ENCODE peak calls at places on chromosomes 4 and X, in seven cellular contexts. A is kidney epithelial cell, O is heart right ventricle, C is lung, W is pancreas, X is psoas muscle, F is activated B cell treated with CpG ODN at 0.5 μM for 24 hours. T is an unnamed sample.

GRCh38 chr4:37742149-37742548 is 56.0 kb upstream of the RELL1 start:
- DNase-seq in A (no peak), X (no peak), C (no peak), F (no peak), O (no peak), W (no peak), T (no peak)

GRCh38 chr4:47791978-47792377 is 45.9 kb downstream of the CORIN start:
- DNase-seq in A (no peak), F (no peak), O (no peak), W (no peak), X (no peak), C (no peak), T (no peak)

GRCh38 chrX:20715176-20715575 is 448.5 kb upstream of the RPS6KA3 start:
- DNase-seq in X (no peak), A (no peak), W (no peak), O (no peak), F (no peak), C (no peak), T (no peak)

GRCh38 chr4:42282081-42282901 is 115.0 kb upstream of the SHISA3 start:
- DNase-seq in W (peak; percentile 43), X (peak; percentile 74), C (no peak), O (peak; percentile 63), F (no peak), A (peak; percentile 31), T (no peak)

GRCh38 chrX:154030266-154030665 is 10.6 kb upstream of the IRAK1 start:
- DNase-seq in O (no peak), F (no peak), X (no peak), A (no peak), W (no peak), C (no peak), T (no peak)

GRCh38 chr4:13597141-13597540 is 30.4 kb downstream of the BOD1L1 start:
- DNase-seq in C (no peak), X (no peak), F (no peak), W (no peak), O (no peak), A (no peak), T (no peak)

GRCh38 chrX:109487640-109488039 is 5.8 kb upstream of the GUCY2F start:
- DNase-seq in F (no peak), W (no peak), A (no peak), C (no peak), X (no peak), O (no peak), T (no peak)

GRCh38 chrX:155148724-155149537 is 67.3 kb upstream of the VBP1 start:
- DNase-seq in O (no peak), W (no peak), X (no peak), A (no peak), C (no peak), F (no peak), T (no peak)

GRCh38 chr4:41256740-41257256 is at the start of gene UCHL1:
- DNase-seq in F (peak; percentile 18), O (no peak), X (peak; percentile 57), C (no peak), W (peak; percentile 17), A (peak; percentile 56), T (peak; percentile 63)

GRCh38 chrX:119589810-119590209 is 15.4 kb downstream of the UBE2A start:
- DNase-seq in W (no peak), C (no peak), A (no peak), X (no peak), O (no peak), F (no peak), T (no peak)

GRCh38 chrX:131677655-131678628 is 134.1 kb downstream of the OR13H1 start:
- DNase-seq in W (no peak), X (no peak), C (no peak), O (no peak), A (no peak), F (peak; percentile 15), T (peak; percentile 29)
- TF ChIP-seq CTCF in W (peak; percentile 58), X (peak; percentile 47), C (peak; percentile 28), O (peak; percentile 19), A (peak; percentile 84), F (no peak), T (peak; percentile 66)

GRCh38 chr4:78661923-78662521 is 110.5 kb downstream of the ANXA3 start:
- DNase-seq in W (no peak), X (no peak), A (no peak), O (no peak), C (no peak), F (no peak), T (no peak)

GRCh38 chr4:78660559-78660958 is 109.0 kb downstream of the ANXA3 start:
- DNase-seq in W (no peak), O (no peak), F (no peak), A (no peak), C (no peak), X (no peak), T (no peak)

GRCh38 chr4:78665216-78665615 is 110.9 kb upstream of the BMP2K start:
- DNase-seq in A (no peak), W (no peak), F (no peak), X (no peak), O (no peak), C (no peak), T (no peak)

GRCh38 chr4:78661086-78661690 is 109.6 kb downstream of the ANXA3 start:
- DNase-seq in C (no peak), O (no peak), F (no peak), A (no peak), W (no peak), X (no peak), T (no peak)

GRCh38 chr4:78662661-78663060 is 111.1 kb downstream of the ANXA3 start:
- DNase-seq in O (no peak), A (no peak), F (no peak), C (no peak), W (no peak), X (no peak), T (no peak)
- TF ChIP-seq CTCF in O (no peak), A (no peak), F (no peak), C (no peak), W (no peak), X (no peak), T (no peak)

GRCh38 chrX:54043084-54043483 is 1.2 kb downstream of the PHF8 start:
- DNase-seq in C (no peak), X (no peak), W (no peak), A (no peak), F (no peak), O (no peak), T (no peak)

GRCh38 chrX:54044126-54044876 is at the start of gene PHF8:
- DNase-seq in O (peak; percentile 95), W (peak; percentile 94), F (peak; percentile 87), C (peak; percentile 93), A (peak; percentile 69), X (peak; percentile 97), T (peak; percentile 87)

GRCh38 chrX:54042609-54043010 is 1.7 kb downstream of the PHF8 start:
- DNase-seq in A (no peak), F (peak; percentile 14), O (peak; percentile 28), X (peak; percentile 62), W (peak; percentile 26), C (peak; percentile 32), T (no peak)

GRCh38 chrX:54044877-54045328 is 630 bp upstream of the PHF8 start:
- DNase-seq in A (no peak), C (no peak), F (no peak), X (no peak), W (no peak), O (no peak), T (no peak)

GRCh38 chrX:54043696-54044125 is 562 bp downstream of the PHF8 start:
- DNase-seq in A (no peak), C (peak; percentile 29), F (peak; percentile 53), O (no peak), W (peak; percentile 48), X (no peak), T (no peak)
- TF ChIP-seq CTCF in A (no peak), C (no peak), F (no peak), O (no peak), W (no peak), X (no peak), T (no peak)

DNA sequence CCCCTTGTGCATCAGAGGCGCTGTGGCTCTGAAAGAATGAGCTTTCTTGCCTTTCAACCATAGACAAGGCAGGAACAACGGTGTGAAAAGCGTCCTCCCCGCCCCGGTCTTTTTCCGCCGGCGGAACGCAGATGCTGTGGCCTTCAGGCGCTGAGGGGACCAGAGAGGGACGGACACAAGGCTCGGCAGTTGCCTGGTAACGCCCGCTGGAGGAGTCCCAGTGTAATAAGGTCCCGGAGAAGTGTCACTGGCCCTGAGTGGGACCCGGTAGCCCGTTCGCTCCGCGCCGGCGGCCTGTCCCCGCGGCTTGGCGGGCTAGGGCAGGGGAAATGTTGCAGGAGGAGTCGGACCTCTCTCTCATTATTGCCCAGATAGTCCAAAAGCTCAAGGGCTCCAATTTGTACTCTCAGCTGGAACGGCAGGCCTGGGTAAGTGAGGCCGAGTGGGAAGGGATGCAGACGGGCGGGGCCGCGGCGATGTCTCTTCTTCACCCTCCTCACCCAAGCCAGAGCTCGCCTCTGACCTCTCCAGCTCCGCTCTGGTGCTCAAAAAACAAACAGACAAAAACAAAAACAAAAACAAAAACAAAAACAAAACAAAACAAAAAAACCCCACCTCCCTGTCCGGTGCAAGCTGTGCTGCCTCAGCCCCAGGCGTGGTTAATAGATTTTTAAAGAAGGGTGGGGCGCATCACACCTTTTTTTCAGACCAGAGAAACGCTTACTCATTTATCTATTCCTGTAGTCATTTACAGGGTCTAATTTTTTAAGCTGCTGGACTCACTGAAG is at the start of gene TBC1D19:
- DNase-seq in A (no peak), C (peak; percentile 89), X (peak; percentile 91), O (peak; percentile 87), F (peak; percentile 82), W (peak; percentile 91), T (peak; percentile 56)
- TF ChIP-seq CTCF in A (no peak), C (no peak), X (no peak), O (no peak), F (no peak), W (no peak), T (no peak)

GRCh38 chr4:20044502-20044911 is 207.2 kb upstream of the SLIT2 start:
- DNase-seq in F (no peak), W (no peak), A (no peak), C (no peak), X (no peak), O (no peak), T (no peak)
- TF ChIP-seq CTCF in F (no peak), W (no peak), A (no peak), C (no peak), X (no peak), O (no peak), T (no peak)

GRCh38 chr4:132737344-132737743 is 411.8 kb upstream of the PCDH10 start:
- DNase-seq in A (no peak), X (peak; percentile 37), W (no peak), O (no peak), C (no peak), F (no peak), T (no peak)
- TF ChIP-seq CTCF in A (no peak), X (no peak), W (no peak), O (no peak), C (no peak), F (no peak), T (no peak)

GRCh38 chrX:39956803-39957394 is 140.9 kb downstream of the BCOR start:
- DNase-seq in W (no peak), F (no peak), A (no peak), O (no peak), C (no peak), X (no peak), T (no peak)
- TF ChIP-seq CTCF in W (no peak), F (no peak), A (no peak), O (no peak), C (no peak), X (no peak), T (no peak)

GRCh38 chrX:40153335-40154221 is 55.8 kb upstream of the BCOR start:
- DNase-seq in C (no peak), W (no peak), O (no peak), A (no peak), F (peak; percentile 57), X (peak; percentile 70), T (no peak)
- TF ChIP-seq CTCF in C (no peak), W (no peak), O (no peak), A (no peak), F (no peak), X (peak; percentile 13), T (no peak)

T was measured in mesothelial cell of epicardium.